ENCODE peak calls at places on chromosome 1, in four cellular contexts. H, A, F and B are unnamed samples.
A peak's percentile ranks its signal among the peaks of the same experiment; 100 is the strongest.

GRCh38 chr1:53769780-53770179 is 30.8 kb upstream of the GLIS1 start:
- DNase-seq in F (no peak), A (no peak), H (no peak), B (no peak)

GRCh38 chr1:107183011-107183410 is 42.2 kb downstream of the NTNG1 start:
- DNase-seq in H (no peak), A (no peak), F (no peak), B (no peak)

GRCh38 chr1:54341763-54342162 is 64.4 kb downstream of the SSBP3 start:
- DNase-seq in A (no peak), H (no peak), F (no peak), B (no peak)

GRCh38 chr1:44025816-44026215 is 5.4 kb downstream of the SLC6A9 start:
- DNase-seq in H (peak; percentile 70), F (no peak), A (no peak), B (no peak)

GRCh38 chr1:7534061-7534825 is 236.9 kb upstream of the VAMP3 start:
- DNase-seq in H (no peak), A (no peak), F (no peak), B (no peak)

GRCh38 chr1:93816970-93817738 is 61.9 kb downstream of the DNTTIP2 start:
- DNase-seq in A (peak; percentile 26), F (no peak), H (no peak), B (no peak)

GRCh38 chr1:226526801-226527595 is 21.6 kb upstream of the STUM start:
- DNase-seq in A (no peak), H (peak; percentile 92), F (no peak), B (no peak)

GRCh38 chr1:36285450-36286101 is 20.6 kb upstream of the SH3D21 start:
- DNase-seq in H (peak; percentile 73), A (peak; percentile 77), F (peak; percentile 41), B (no peak)

GRCh38 chr1:98034505-98034904 is 113.7 kb upstream of the DPYD start:
- DNase-seq in H (no peak), F (no peak), A (no peak), B (no peak)

GRCh38 chr1:198107041-198107440 is 49.8 kb upstream of the NEK7 start:
- DNase-seq in A (no peak), H (no peak), F (no peak), B (no peak)

GRCh38 chr1:150516050-150516591 is 569 bp downstream of the FALEC start:
- DNase-seq in H (peak; percentile 66), A (no peak), F (peak; percentile 31), B (no peak)

GRCh38 chr1:176858421-176858916 is 306.0 kb downstream of the ASTN1 start:
- DNase-seq in F (no peak), H (no peak), A (no peak), B (no peak)

DNA sequence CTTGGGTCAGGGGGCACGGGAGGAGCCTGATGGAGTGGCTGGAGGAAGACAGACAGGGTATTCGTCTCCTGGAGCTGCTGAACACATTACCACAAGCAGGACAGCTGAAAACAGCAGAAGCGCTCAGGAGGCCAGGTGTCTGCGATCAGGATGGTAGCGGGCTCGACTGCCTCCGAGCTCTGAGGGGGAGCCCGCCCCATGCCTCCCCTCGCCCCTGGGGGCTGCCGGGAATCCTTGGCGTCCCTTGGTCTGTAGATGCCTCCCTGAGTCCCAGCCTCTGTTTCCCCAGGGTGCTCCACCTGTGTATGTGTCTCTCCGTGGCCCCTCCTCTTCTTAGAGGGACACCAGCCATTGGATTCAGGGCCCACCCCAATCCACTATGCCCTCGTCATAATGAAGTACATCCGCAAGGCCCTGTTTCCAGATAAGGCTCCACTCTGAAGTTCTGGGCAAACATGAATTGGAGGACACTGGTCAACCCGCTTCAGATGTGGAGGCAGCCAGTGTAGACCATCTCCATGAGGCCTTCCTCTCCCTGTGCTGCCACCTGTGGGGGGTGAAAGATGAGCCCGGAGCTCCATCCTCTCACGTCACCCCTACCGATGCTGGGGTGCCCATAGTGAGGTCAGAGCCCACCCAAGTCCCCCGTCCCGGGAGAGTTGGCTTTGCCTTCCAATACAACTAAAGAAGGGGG is 67.8 kb downstream of the SPSB1 start:
- DNase-seq in F (no peak), H (no peak), A (no peak), B (no peak)
- TF ChIP-seq CTCF in F (no peak), H (no peak), A (no peak), B (no peak)

GRCh38 chr1:156247460-156248322 is at the start of gene PAQR6:
- DNase-seq in A (no peak), F (peak; percentile 91), H (peak; percentile 66), B (no peak)
- TF ChIP-seq CTCF in A (no peak), F (no peak), H (no peak), B (no peak)

DNA sequence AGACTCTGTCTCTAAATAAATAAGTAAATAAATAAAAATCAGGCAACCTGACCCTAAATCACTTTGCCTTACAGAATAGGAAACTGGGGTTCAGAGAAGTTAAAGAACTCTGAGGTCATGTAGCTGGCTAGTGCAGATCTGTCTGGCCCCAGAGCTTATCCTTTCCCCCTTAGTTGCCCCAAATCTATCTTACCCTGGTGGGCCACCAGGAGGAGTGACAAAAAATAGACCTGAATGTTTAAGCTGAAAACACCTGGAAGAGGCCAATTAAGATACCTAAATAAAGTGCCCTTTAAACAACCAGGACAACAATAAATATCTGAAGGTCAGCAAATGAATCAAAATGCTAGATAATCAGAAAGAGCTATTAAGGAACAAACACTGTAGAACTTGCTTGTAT is 59.7 kb downstream of the TEX35 start:
- DNase-seq in H (no peak), A (no peak), F (no peak), B (no peak)
- TF ChIP-seq CTCF in H (peak; percentile 64), A (no peak), F (no peak), B (no peak)

GRCh38 chr1:50328552-50328951 is 94.7 kb downstream of the DMRTA2 start:
- DNase-seq in A (no peak), H (no peak), F (no peak), B (no peak)

GRCh38 chr1:50333595-50333974 is 89.7 kb downstream of the DMRTA2 start:
- DNase-seq in A (no peak), F (no peak), H (peak; percentile 91), B (peak; percentile 52)

GRCh38 chr1:50326026-50326425 is 97.2 kb downstream of the DMRTA2 start:
- DNase-seq in H (no peak), F (no peak), A (no peak), B (no peak)

GRCh38 chr1:50332941-50333594 is 90.2 kb downstream of the DMRTA2 start:
- DNase-seq in F (peak; percentile 54), H (peak; percentile 94), A (no peak), B (peak; percentile 65)

GRCh38 chr1:50329332-50329932 is 93.8 kb downstream of the DMRTA2 start:
- DNase-seq in A (no peak), F (no peak), H (peak; percentile 58), B (no peak)
- TF ChIP-seq CTCF in A (no peak), F (no peak), H (peak; percentile 50), B (peak; percentile 27)